ENCODE peak calls at places on chromosomes 3 and 15, in nine cellular contexts. U is neural progenitor cell, D is MM.1S, N is hepatocyte, V is GM23248, O is PC-3, M is SK-N-SH, I is HCT116, A is OCI-LY7. W is an unnamed sample. For H4K20me1, the result is how much of the 10 kb centered on the place peaks cover.

GRCh38 chr15:31605467-31605931 is 278.9 kb downstream of the KLF13 start:
- DNase-seq in U (peak), D (no peak), N (peak), V (peak), O (peak), M (peak), I (no peak), A (no peak), W (peak)

GRCh38 chr3:95389725-95390313 is 1327.0 kb downstream of the NSUN3 start:
- DNase-seq in U (no peak), D (no peak), N (no peak), V (no peak), O (no peak), M (no peak), I (no peak), A (no peak), W (no peak)

GRCh38 chr3:123028233-123028828 is 768 bp upstream of the SEMA5B start:
- DNase-seq in U (peak), D (peak), N (peak), V (peak), O (peak), M (peak), I (peak), A (peak), W (peak)

GRCh38 chr3:5466059-5466458 is 278.6 kb downstream of the EDEM1 start:
- DNase-seq in U (no peak), D (no peak), N (no peak), V (no peak), O (no peak), M (no peak), I (no peak), A (no peak), W (no peak)

GRCh38 chr3:161150001-161150525 is 44.9 kb upstream of the B3GALNT1 start:
- DNase-seq in U (no peak), D (no peak), N (no peak), V (no peak), O (no peak), M (no peak), I (no peak), A (no peak), W (no peak)

GRCh38 chr3:86948840-86949239 is 42.1 kb downstream of the VGLL3 start:
- DNase-seq in U (no peak), D (no peak), N (no peak), V (peak), O (peak), M (no peak), I (no peak), A (no peak), W (no peak)

GRCh38 chr15:68389936-68390790 is 41.8 kb downstream of the ITGA11 start:
- DNase-seq in U (no peak), D (no peak), N (no peak), V (peak), O (peak), M (no peak), I (no peak), A (no peak), W (no peak)

GRCh38 chr3:43956945-43957344 is 266.2 kb downstream of the ABHD5 start:
- DNase-seq in U (no peak), D (no peak), N (no peak), V (no peak), O (no peak), M (no peak), I (no peak), A (no peak), W (no peak)

GRCh38 chr15:38699633-38700230 is 135.1 kb upstream of the RASGRP1 start:
- DNase-seq in U (peak), D (peak), N (peak), V (peak), O (peak), M (peak), I (peak), A (peak), W (peak)

GRCh38 chr3:95246413-95246812 is 1183.6 kb downstream of the NSUN3 start:
- DNase-seq in U (no peak), D (no peak), N (no peak), V (no peak), O (no peak), M (no peak), I (no peak), A (no peak), W (no peak)

GRCh38 chr15:71891026-71891425 is 80.7 kb downstream of the NR2E3 start:
- DNase-seq in U (no peak), D (no peak), N (no peak), V (no peak), O (no peak), M (no peak), I (no peak), A (peak), W (no peak)

GRCh38 chr15:70351941-70352774 is 254.4 kb upstream of the TLE3 start:
- DNase-seq in U (no peak), D (no peak), N (no peak), V (no peak), O (no peak), M (no peak), I (no peak), A (no peak), W (no peak)

GRCh38 chr15:31278056-31278445 is 48.6 kb upstream of the KLF13 start:
- DNase-seq in U (no peak), D (no peak), N (no peak), V (no peak), O (no peak), M (peak), I (no peak), A (no peak), W (no peak)

GRCh38 chr3:37666618-37667017 is 195.1 kb upstream of the CTDSPL start:
- DNase-seq in U (no peak), D (no peak), N (no peak), V (no peak), O (no peak), M (no peak), I (no peak), A (no peak), W (no peak)

GRCh38 chr3:12255393-12255792 is 33.5 kb upstream of the PPARG start:
- DNase-seq in U (no peak), D (no peak), N (peak), V (no peak), O (no peak), M (no peak), I (no peak), A (no peak), W (no peak)

GRCh38 chr3:178663572-178663971 is 127.3 kb downstream of the KCNMB2 start:
- DNase-seq in U (no peak), D (no peak), N (no peak), V (no peak), O (no peak), M (no peak), I (no peak), A (no peak), W (no peak)

GRCh38 chr3:151443583-151443982 is 17.3 kb downstream of the IGSF10 start:
- DNase-seq in U (peak), D (no peak), N (peak), V (peak), O (no peak), M (no peak), I (no peak), A (no peak), W (peak)

GRCh38 chr3:11690863-11691833 is 47.4 kb upstream of the VGLL4 start:
- DNase-seq in U (peak), D (no peak), N (peak), V (peak), O (peak), M (no peak), I (no peak), A (no peak), W (peak)

GRCh38 chr3:117793684-117794304 is 1084.2 kb downstream of the TUSC7 start:
- DNase-seq in U (no peak), D (no peak), N (no peak), V (peak), O (no peak), M (no peak), I (no peak), A (no peak), W (peak)

GRCh38 chr3:49161808-49162530 is 4.2 kb downstream of the CCDC71 start:
- DNase-seq in U (no peak), D (no peak), N (no peak), V (no peak), O (no peak), M (no peak), I (no peak), A (no peak), W (no peak)

GRCh38 chr3:49283997-49284396 is 7.0 kb upstream of the C3orf62 start:
- DNase-seq in U (no peak), D (no peak), N (no peak), V (no peak), O (no peak), M (no peak), I (no peak), A (peak), W (no peak)

GRCh38 chr3:193943200-193943599 is 192.7 kb upstream of the HES1 start:
- DNase-seq in U (peak), D (no peak), N (no peak), V (no peak), O (no peak), M (no peak), I (no peak), A (no peak), W (peak)

GRCh38 chr15:67957435-67958139 is 96.5 kb upstream of the PIAS1 start:
- DNase-seq in U (no peak), D (no peak), N (no peak), V (no peak), O (no peak), M (no peak), I (no peak), A (no peak), W (no peak)

GRCh38 chr3:102715030-102715697 is 280.3 kb downstream of the ZPLD1 start:
- DNase-seq in U (no peak), D (no peak), N (no peak), V (peak), O (peak), M (no peak), I (peak), A (no peak), W (no peak)

GRCh38 chr3:161409858-161410257 is 38.5 kb upstream of the SPTSSB start:
- DNase-seq in U (no peak), D (no peak), N (no peak), V (no peak), O (peak), M (no peak), I (no peak), A (no peak), W (no peak)

GRCh38 chr3:156605686-156606605 is 51.0 kb upstream of the SSR3 start:
- DNase-seq in U (peak), D (no peak), N (peak), V (peak), O (peak), M (peak), I (no peak), A (no peak), W (peak)

GRCh38 chr3:149276621-149277020 is 55.0 kb upstream of the CP start:
- DNase-seq in U (no peak), D (no peak), N (no peak), V (no peak), O (no peak), M (no peak), I (no peak), A (no peak), W (no peak)

GRCh38 chr3:40464339-40465110 is 7.4 kb downstream of the RPL14 start:
- DNase-seq in U (no peak), D (no peak), N (no peak), V (no peak), O (no peak), M (no peak), I (no peak), A (no peak), W (no peak)

GRCh38 chr3:12708584-12709192 is 44.8 kb upstream of the RAF1 start:
- DNase-seq in U (no peak), D (no peak), N (peak), V (peak), O (peak), M (no peak), I (no peak), A (no peak), W (no peak)

GRCh38 chr3:43190682-43191081 is 84.8 kb upstream of the POMGNT2 start:
- DNase-seq in U (no peak), D (no peak), N (peak), V (peak), O (peak), M (no peak), I (no peak), A (no peak), W (no peak)

GRCh38 chr3:78754066-78754743 is 1013.6 kb downstream of the ROBO1 start:
- DNase-seq in U (peak), D (no peak), N (no peak), V (peak), O (peak), M (no peak), I (no peak), A (no peak), W (no peak)

GRCh38 chr3:143045639-143046038 is 44.3 kb downstream of the U2SURP start:
- DNase-seq in U (no peak), D (no peak), N (no peak), V (no peak), O (no peak), M (no peak), I (no peak), A (no peak), W (no peak)

GRCh38 chr3:32423956-32424558 is 32.4 kb downstream of the CMTM7 start:
- DNase-seq in U (no peak), D (no peak), N (no peak), V (no peak), O (no peak), M (no peak), I (no peak), A (peak), W (no peak)

GRCh38 chr3:47661121-47661752 is 82.6 kb upstream of the CSPG5 start:
- DNase-seq in U (no peak), D (no peak), N (peak), V (peak), O (peak), M (peak), I (no peak), A (no peak), W (no peak)

GRCh38 chr3:177335728-177336127 is 138.4 kb upstream of the TBL1XR1 start:
- DNase-seq in U (no peak), D (no peak), N (no peak), V (peak), O (peak), M (no peak), I (no peak), A (no peak), W (no peak)

GRCh38 chr3:45975696-45976095 is 19.9 kb downstream of the FYCO1 start:
- DNase-seq in U (no peak), D (no peak), N (no peak), V (no peak), O (no peak), M (no peak), I (no peak), A (no peak), W (no peak)

GRCh38 chr15:32671339-32672325 is 30.1 kb downstream of the SCG5 start:
- DNase-seq in U (no peak), D (no peak), N (peak), V (peak), O (no peak), M (no peak), I (no peak), A (no peak), W (no peak)

GRCh38 chr3:189286188-189286587 is 114.4 kb downstream of the TPRG1 start:
- DNase-seq in U (no peak), D (peak), N (no peak), V (no peak), O (no peak), M (no peak), I (no peak), A (peak), W (no peak)

GRCh38 chr15:36882487-36883108 is 217.8 kb downstream of the MEIS2 start:
- DNase-seq in U (peak), D (no peak), N (no peak), V (peak), O (peak), M (no peak), I (no peak), A (no peak), W (peak)
- H3K27ac ChIP-seq in U (no peak), D (no peak), N (no peak), V (no peak), O (no peak), M (no peak), I (no peak), A (no peak), W (no peak)

GRCh38 chr3:126987596-126987995 is 4.7 kb downstream of the PLXNA1 start:
- DNase-seq in U (no peak), D (no peak), N (no peak), V (no peak), O (no peak), M (no peak), I (no peak), A (no peak), W (no peak)
- H4K20me1 ChIP-seq in U (half or more), D (under half), N (half or more), V (under half), O (under half), M (half or more), I (under half), A (under half), W (under half)

DNA sequence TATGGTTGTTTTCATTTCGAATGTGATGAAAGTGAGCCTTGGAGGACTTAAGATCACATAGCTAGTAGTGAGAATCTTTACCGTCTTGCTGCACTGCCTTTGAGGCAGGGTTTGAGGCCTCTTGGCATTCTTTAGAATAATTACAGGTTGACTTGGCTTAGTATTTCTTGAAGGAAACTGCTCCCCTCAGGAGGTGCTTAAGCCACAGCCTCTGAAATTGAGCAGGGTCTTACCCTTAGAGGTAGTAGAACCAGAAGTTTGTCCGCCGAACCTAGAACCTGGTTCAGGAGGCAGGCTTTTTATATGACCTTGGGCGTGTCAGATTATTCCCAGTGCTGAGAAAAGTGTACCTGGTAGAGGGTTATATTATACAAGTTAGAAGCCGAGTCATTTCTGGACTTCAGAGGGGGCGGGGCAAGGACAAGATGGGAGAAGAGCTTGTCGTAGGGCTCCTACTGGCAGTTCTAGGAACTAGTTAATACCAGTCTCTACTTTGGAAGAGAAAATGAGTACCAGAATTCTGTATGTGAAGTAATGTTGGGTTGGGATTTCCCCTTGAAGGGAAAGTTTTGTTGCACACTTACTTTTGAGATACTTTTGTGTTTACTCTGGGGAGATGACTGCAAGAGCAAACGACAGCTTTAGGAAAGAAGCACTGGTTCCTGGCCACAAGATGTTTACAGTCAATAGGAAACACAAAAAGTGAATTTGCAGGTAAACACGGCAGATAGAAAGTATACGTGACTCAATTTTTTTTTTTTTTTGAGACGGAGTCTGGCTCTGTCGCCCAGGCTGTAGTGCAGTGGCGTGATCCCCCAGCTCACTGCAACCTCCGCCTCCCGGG is 1.3 kb downstream of the TFG start:
- DNase-seq in U (peak), D (peak), N (peak), V (peak), O (peak), M (peak), I (peak), A (peak), W (peak)
- TF ChIP-seq EZH2phosphoT487 in U (no peak), D (no peak), N (no peak), V (no peak), O (no peak), M (no peak), I (no peak), A (no peak), W (no peak)

GRCh38 chr15:25733856-25734679 is 129.1 kb downstream of the ATP10A start:
- DNase-seq in U (no peak), D (no peak), N (no peak), V (no peak), O (no peak), M (no peak), I (no peak), A (no peak), W (no peak)

GRCh38 chr15:25734680-25735355 is 128.3 kb downstream of the ATP10A start:
- DNase-seq in U (no peak), D (no peak), N (no peak), V (no peak), O (no peak), M (peak), I (no peak), A (no peak), W (no peak)

GRCh38 chr15:25736451-25736850 is 126.7 kb downstream of the ATP10A start:
- DNase-seq in U (no peak), D (no peak), N (no peak), V (peak), O (no peak), M (no peak), I (no peak), A (no peak), W (no peak)

GRCh38 chr15:25737218-25737643 is 125.9 kb downstream of the ATP10A start:
- DNase-seq in U (no peak), D (no peak), N (no peak), V (peak), O (no peak), M (no peak), I (no peak), A (no peak), W (no peak)

DNA sequence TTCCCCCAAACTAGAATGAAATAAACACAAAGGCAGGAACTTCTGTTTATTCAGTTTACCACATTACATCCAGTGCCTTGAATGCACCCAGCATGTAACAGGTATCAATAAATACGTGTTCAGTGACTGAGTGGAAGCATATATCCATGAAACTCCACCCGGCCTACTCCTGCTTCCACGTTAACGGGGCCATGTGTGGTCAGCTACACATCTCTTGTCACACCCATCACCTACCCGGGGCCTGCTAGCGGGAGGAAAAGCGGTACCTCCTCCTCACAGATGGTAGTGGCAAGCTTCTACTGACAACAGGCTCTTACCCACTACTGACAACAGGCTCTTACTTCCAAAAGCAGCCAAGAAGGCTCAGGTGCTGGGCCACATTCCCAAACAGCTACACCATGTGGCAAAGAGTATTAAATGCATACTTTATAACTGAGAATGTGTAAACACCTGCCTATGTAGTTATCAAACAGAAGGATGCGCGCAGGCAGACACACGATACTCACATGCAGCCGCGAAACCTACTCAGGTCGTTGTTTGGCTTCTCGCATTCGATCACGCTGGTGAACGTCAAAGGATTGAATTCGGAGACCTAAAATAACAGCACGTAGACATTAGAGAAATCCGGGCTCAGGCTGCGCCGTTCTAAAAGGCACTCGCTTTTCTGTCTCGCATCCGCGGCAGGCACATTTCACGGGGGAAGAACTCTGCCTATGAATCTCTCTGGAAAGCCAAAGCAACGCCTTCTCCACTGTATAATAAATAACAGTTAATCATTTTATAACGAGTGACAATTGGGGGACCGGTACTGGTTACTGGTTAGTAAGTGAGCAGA is 127.4 kb downstream of the ATP10A start:
- DNase-seq in U (no peak), D (no peak), N (no peak), V (no peak), O (no peak), M (no peak), I (no peak), A (no peak), W (no peak)
- H3K27ac ChIP-seq in U (no peak), D (no peak), N (no peak), V (no peak), O (no peak), M (no peak), I (no peak), A (no peak), W (no peak)

GRCh38 chr3:171457263-171458055 is 2.7 kb downstream of the TNIK start:
- DNase-seq in U (peak), D (no peak), N (peak), V (no peak), O (no peak), M (no peak), I (no peak), A (no peak), W (no peak)
- H4K20me1 ChIP-seq in U (under half), D (under half), N (under half), V (under half), O (under half), M (under half), I (under half), A (under half), W (under half)

W was measured in GM23338.